ENCODE peak calls at places on chromosomes 16 and 17, in six cellular contexts. O is psoas muscle, W is heart right ventricle, G is body of pancreas, L is foreskin fibroblast, K is T1000. U is an unnamed sample.

GRCh38 chr17:61597606-61598005 is 6.6 kb upstream of the NACA2 start:
- DNase-seq in L (no peak), G (no peak), W (no peak), O (no peak), K (no peak), U (no peak)

GRCh38 chr17:82090549-82091263 is 7.3 kb downstream of the FASN start:
- DNase-seq in W (no peak), K (no peak), L (no peak), G (no peak), O (no peak), U (no peak)

GRCh38 chr16:70740919-70741778 is 55.3 kb upstream of the MTSS2 start:
- DNase-seq in W (no peak), G (no peak), L (peak), K (no peak), O (no peak), U (peak)

GRCh38 chr17:3715296-3715695 is 8.4 kb upstream of the HASPIN start:
- DNase-seq in K (no peak), G (no peak), O (no peak), L (no peak), W (no peak), U (no peak)

GRCh38 chr16:75109732-75110243 is 6.8 kb downstream of the LDHD start:
- DNase-seq in G (peak), K (no peak), L (no peak), W (peak), O (peak), U (no peak)

GRCh38 chr17:57597531-57598453 is 147.3 kb downstream of the CCDC182 start:
- DNase-seq in O (peak), W (peak), L (peak), K (peak), G (peak), U (peak)

GRCh38 chr17:30477083-30477757 is at the start of gene GOSR1:
- DNase-seq in G (peak), W (peak), K (peak), O (peak), L (peak), U (peak)

GRCh38 chr17:66900126-66901010 is 64.1 kb upstream of the CACNG4 start:
- DNase-seq in G (no peak), L (peak), K (no peak), W (no peak), O (no peak), U (peak)

GRCh38 chr17:75835315-75835987 is 8.8 kb downstream of the UNC13D start:
- DNase-seq in G (peak), W (no peak), O (no peak), L (no peak), K (no peak), U (peak)

GRCh38 chr16:2212362-2213324 is 2.0 kb upstream of the BRICD5 start:
- DNase-seq in W (peak), K (no peak), L (no peak), G (peak), O (peak), U (no peak)

GRCh38 chr17:35146214-35146833 is 1.3 kb upstream of the UNC45B start:
- DNase-seq in L (no peak), K (no peak), O (no peak), W (no peak), G (no peak), U (no peak)

GRCh38 chr17:31534223-31534888 is 142.9 kb downstream of the RAB11FIP4 start:
- DNase-seq in L (no peak), W (no peak), G (no peak), O (no peak), K (no peak), U (no peak)

GRCh38 chr17:17146791-17147406 is 59.2 kb downstream of the PLD6 start:
- DNase-seq in K (no peak), W (peak), L (no peak), O (peak), G (peak), U (no peak)

GRCh38 chr16:85689285-85689949 is 663 bp upstream of the GINS2 start:
- DNase-seq in K (no peak), L (no peak), W (no peak), O (no peak), G (peak), U (no peak)

GRCh38 chr16:154223-155030 is 2.0 kb downstream of the HBZ start:
- DNase-seq in W (no peak), L (no peak), O (no peak), K (no peak), G (peak), U (no peak)

GRCh38 chr16:30567991-30568638 is 3.4 kb downstream of the ZNF688 start:
- DNase-seq in W (no peak), L (peak), G (no peak), O (no peak), K (no peak), U (no peak)

GRCh38 chr17:50187741-50188520 is 13.5 kb downstream of the COL1A1 start:
- DNase-seq in K (no peak), L (no peak), W (no peak), G (no peak), O (no peak), U (no peak)

GRCh38 chr17:5618511-5618910 is 34.2 kb upstream of the NLRP1 start:
- DNase-seq in G (no peak), K (no peak), L (no peak), O (no peak), W (no peak), U (no peak)

GRCh38 chr17:19579867-19580565 is 46.4 kb downstream of the SLC47A1 start:
- DNase-seq in K (no peak), O (peak), L (peak), W (peak), G (peak), U (peak)

GRCh38 chr17:39960406-39961053 is 2.3 kb upstream of the GSDMA start:
- DNase-seq in G (no peak), K (no peak), O (no peak), L (no peak), W (no peak), U (no peak)

GRCh38 chr17:49035470-49036269 is 38.5 kb downstream of the IGF2BP1 start:
- DNase-seq in K (peak), L (no peak), O (peak), W (peak), G (peak), U (peak)

GRCh38 chr17:74149597-74150427 is 53.7 kb upstream of the RPL38 start:
- DNase-seq in G (no peak), O (no peak), K (no peak), W (no peak), L (no peak), U (no peak)

GRCh38 chr17:10114931-10115535 is 83.4 kb downstream of the GAS7 start:
- DNase-seq in L (peak), W (peak), O (peak), G (peak), K (peak), U (peak)

GRCh38 chr16:58476791-58477190 is 23.2 kb upstream of the NDRG4 start:
- DNase-seq in O (no peak), L (no peak), W (no peak), G (no peak), K (no peak), U (no peak)

GRCh38 chr16:10622036-10622921 is 41.9 kb upstream of the EMP2 start:
- DNase-seq in O (no peak), G (no peak), L (no peak), W (peak), K (no peak), U (no peak)

GRCh38 chr17:34706029-34706428 is 126.6 kb downstream of the TMEM132E start:
- DNase-seq in K (no peak), L (peak), G (no peak), O (no peak), W (peak), U (peak)

GRCh38 chr17:27990100-27990499 is 52.4 kb upstream of the NLK start:
- DNase-seq in W (no peak), O (no peak), G (no peak), K (no peak), L (no peak), U (no peak)

GRCh38 chr16:53207810-53208752 is 153.3 kb downstream of the CHD9 start:
- DNase-seq in W (no peak), L (peak), K (no peak), O (no peak), G (peak), U (peak)

GRCh38 chr16:53080345-53081031 is 25.7 kb downstream of the CHD9 start:
- DNase-seq in K (peak), L (peak), O (peak), G (peak), W (peak), U (peak)

GRCh38 chr16:71501562-71501961 is 12.4 kb upstream of the ZNF19 start:
- DNase-seq in O (no peak), W (no peak), K (no peak), L (no peak), G (peak), U (no peak)

GRCh38 chr17:43986225-43986981 is 18.0 kb upstream of the NAGS start:
- DNase-seq in K (no peak), L (no peak), W (no peak), O (no peak), G (no peak), U (no peak)

GRCh38 chr17:61253293-61253801 is 146.3 kb upstream of the TBX2 start:
- DNase-seq in L (no peak), K (no peak), W (peak), O (peak), G (peak), U (no peak)

GRCh38 chr17:78875738-78876597 is 27.0 kb downstream of the CEP295NL start:
- DNase-seq in W (no peak), G (peak), K (no peak), O (no peak), L (peak), U (no peak)

GRCh38 chr17:45136846-45137560 is 1.5 kb downstream of the ACBD4 start:
- DNase-seq in L (no peak), W (no peak), G (no peak), O (no peak), K (no peak), U (no peak)

GRCh38 chr16:78763821-78764440 is 664.5 kb downstream of the WWOX start:
- DNase-seq in K (no peak), L (no peak), G (no peak), W (no peak), O (no peak), U (no peak)

GRCh38 chr16:54248863-54249710 is 37.5 kb downstream of the IRX3 start:
- DNase-seq in L (no peak), W (no peak), G (no peak), K (no peak), O (no peak), U (no peak)

GRCh38 chr17:83118071-83118841 is 38.8 kb downstream of the METRNL start:
- DNase-seq in O (no peak), L (no peak), K (no peak), W (peak), G (no peak), U (no peak)

GRCh38 chr17:70775667-70776066 is 606.3 kb downstream of the KCNJ2 start:
- DNase-seq in L (no peak), K (no peak), O (no peak), G (no peak), W (no peak), U (no peak)

GRCh38 chr16:87371261-87371866 is 12.2 kb downstream of the FBXO31 start:
- DNase-seq in G (no peak), L (no peak), K (no peak), O (no peak), W (no peak), U (no peak)

U was measured in AG08395.